ENCODE peak calls at places on chromosomes 6 and 20, in four cellular contexts. V is epithelial cell of esophagus, U is breast epithelium, H is NCI-H2029. A is an unnamed sample.

GRCh38 chr6:151341481-151342195 is 49.7 kb downstream of the ZBTB2 start:
- DNase-seq in V (no peak), U (no peak), H (no peak), A (no peak)

GRCh38 chr6:12343440-12344162 is 53.4 kb downstream of the EDN1 start:
- DNase-seq in V (peak; percentile 94), U (no peak), H (no peak), A (no peak)

GRCh38 chr6:40997256-40997957 is 41.6 kb downstream of the UNC5CL start:
- DNase-seq in V (peak; percentile 35), U (no peak), H (no peak), A (no peak)

GRCh38 chr20:64155258-64156135 is 8.8 kb upstream of the MYT1 start:
- DNase-seq in V (no peak), U (no peak), H (no peak), A (no peak)

GRCh38 chr6:39088331-39088730 is 26.7 kb downstream of the SAYSD1 start:
- DNase-seq in V (peak; percentile 27), U (no peak), H (no peak), A (no peak)

GRCh38 chr20:2879148-2879547 is 5.9 kb downstream of the PTPRA start:
- DNase-seq in V (peak; percentile 57), U (no peak), H (no peak), A (no peak)

GRCh38 chr6:166771701-166772100 is 144.7 kb upstream of the RPS6KA2 start:
- DNase-seq in V (no peak), U (no peak), H (no peak), A (no peak)

GRCh38 chr6:1817033-1817761 is 207.5 kb downstream of the FOXC1 start:
- DNase-seq in V (no peak), U (no peak), H (no peak), A (no peak)

GRCh38 chr6:151675746-151676459 is 131.6 kb upstream of the ESR1 start:
- DNase-seq in V (peak; percentile 77), U (no peak), H (no peak), A (peak; percentile 50)

GRCh38 chr20:2750343-2751251 is 49.8 kb downstream of the CPXM1 start:
- DNase-seq in V (peak; percentile 46), U (peak; percentile 42), H (no peak), A (no peak)

GRCh38 chr20:62776692-62777527 is 19.4 kb upstream of the MRGBP start:
- DNase-seq in V (peak; percentile 46), U (no peak), H (no peak), A (no peak)